ENCODE peak calls at places on chromosomes 12 and 14, in four cellular contexts. S is heart right ventricle, J is Right ventricle myocardium superior, K is right cardiac atrium. H is an unnamed sample.
A peak's percentile ranks its signal among the peaks of the same experiment; 100 is the strongest.

GRCh38 chr12:110174373-110174996 is 50.3 kb downstream of the IFT81 start:
- ATAC-seq in J (no peak), S (no peak), K (no peak), H (no peak)

GRCh38 chr12:107361970-107362369 is 268.6 kb upstream of the CRY1 start:
- ATAC-seq in J (no peak), S (no peak), K (no peak), H (no peak)

GRCh38 chr12:25102402-25102801 is 92.6 kb downstream of the DNAI7 start:
- ATAC-seq in S (no peak), K (no peak), J (no peak), H (no peak)

GRCh38 chr12:107718606-107719005 is 33.0 kb downstream of the PWP1 start:
- ATAC-seq in J (no peak), S (no peak), K (no peak), H (no peak)

GRCh38 chr14:94288610-94289465 is 4.2 kb downstream of the SERPINA10 start:
- ATAC-seq in S (no peak), K (peak; percentile 78), J (peak; percentile 29), H (no peak)

GRCh38 chr12:112297188-112297587 is 85.0 kb downstream of the HECTD4 start:
- ATAC-seq in S (no peak), J (no peak), K (no peak), H (no peak)

GRCh38 chr14:61260939-61261776 is 20.0 kb downstream of the TMEM30B start:
- ATAC-seq in J (no peak), S (no peak), K (no peak), H (no peak)

GRCh38 chr12:123358035-123358434 is 6.6 kb downstream of the SBNO1 start:
- ATAC-seq in J (no peak), S (no peak), K (no peak), H (no peak)

GRCh38 chr12:49515266-49515665 is 23.6 kb upstream of the KCNH3 start:
- ATAC-seq in J (no peak), K (no peak), S (no peak), H (no peak)

GRCh38 chr14:95380350-95381042 is 60.8 kb upstream of the CLMN start:
- ATAC-seq in J (no peak), S (no peak), K (no peak), H (no peak)

GRCh38 chr14:65224799-65225198 is 122.5 kb upstream of the MAX start:
- ATAC-seq in K (no peak), S (no peak), J (peak; percentile 73), H (no peak)

GRCh38 chr14:71324767-71325272 is 417.6 kb downstream of the PCNX1 start:
- ATAC-seq in S (no peak), K (no peak), J (no peak), H (peak; percentile 3)

GRCh38 chr12:93348568-93349435 is 28.9 kb upstream of the NUDT4 start:
- ATAC-seq in K (no peak), S (no peak), J (peak; percentile 71), H (no peak)

GRCh38 chr14:70602254-70602653 is 1.8 kb upstream of the MED6 start:
- ATAC-seq in S (no peak), K (no peak), J (no peak), H (peak; percentile 69)

GRCh38 chr12:10069099-10069498 is 29.7 kb downstream of the CLEC1A start:
- ATAC-seq in S (no peak), J (peak; percentile 34), K (peak; percentile 12), H (no peak)

GRCh38 chr12:56897844-56898341 is 36.3 kb downstream of the SDR9C7 start:
- ATAC-seq in K (no peak), S (no peak), J (no peak), H (no peak)

GRCh38 chr12:8841778-8842177 is 19.4 kb downstream of the A2ML1 start:
- ATAC-seq in K (no peak), J (no peak), S (no peak), H (no peak)

GRCh38 chr12:63826002-63826585 is 18.4 kb upstream of the SRGAP1 start:
- ATAC-seq in K (peak; percentile 62), J (peak; percentile 60), S (peak; percentile 49), H (no peak)

GRCh38 chr12:28711411-28711810 is 437.7 kb upstream of the FAR2 start:
- ATAC-seq in S (no peak), K (no peak), J (no peak), H (no peak)

GRCh38 chr12:12028668-12029402 is 41.9 kb upstream of the BCL2L14 start:
- ATAC-seq in J (no peak), K (no peak), S (no peak), H (peak; percentile 27)

GRCh38 chr12:13173012-13173441 is 23.5 kb upstream of the EMP1 start:
- ATAC-seq in J (peak; percentile 72), K (peak; percentile 55), S (peak; percentile 77), H (no peak)

GRCh38 chr12:26153421-26154154 is 28.8 kb upstream of the BHLHE41 start:
- ATAC-seq in K (peak; percentile 80), J (peak; percentile 87), S (peak; percentile 68), H (no peak)

GRCh38 chr14:91300957-91301356 is 56.5 kb upstream of the GPR68 start:
- ATAC-seq in S (no peak), K (no peak), J (no peak), H (no peak)

GRCh38 chr14:36243183-36243582 is 66.7 kb upstream of the PTCSC3 start:
- ATAC-seq in S (no peak), K (no peak), J (no peak), H (no peak)

GRCh38 chr12:11555743-11556625 is 93.5 kb upstream of the ETV6 start:
- ATAC-seq in K (peak; percentile 32), J (peak; percentile 67), S (no peak), H (no peak)

H was measured in stimulated activated memory B cell treated with anti-CD40 and anti-IgM and Interleukin-4, amounts not matched to agents 10 μg/mL and 1 μg/mL and 100 μg/mL, for 72 hours.